ENCODE peak calls at places on chromosomes 7 and 10, in ten cellular contexts. One of them, this sample, is unnamed.

GRCh38 chr7:10121641-10122040 is 852.0 kb upstream of the PHF14 start:
- DNase-seq in esophagus squamous epithelium: no peak
- DNase-seq in CD4-positive, CD25-positive, alpha-beta regulatory T cell: no peak
- DNase-seq in H54: no peak
- DNase-seq in activated naive CD8-positive, alpha-beta T cell treated with anti-CD3 and anti-CD28 coated beads, Interleukin-2, amount 50 U/mL, for 16 hours: no peak
- DNase-seq in GF-D8: no peak
- DNase-seq in activated CD8-positive, alpha-beta memory T cell treated with anti-CD3 and anti-CD28 coated beads for 24 hours: no peak
- DNase-seq in GM12878: no peak
- DNase-seq in EL: no peak
- DNase-seq in stimulated activated CD4-positive, alpha-beta T cell treated with anti-CD3 and anti-CD28 coated beads, TNF-alpha, amount 100 ng/mL, for 4 hours: no peak
- DNase-seq in this sample: no peak

GRCh38 chr10:103649654-103650423 is 156.3 kb downstream of the NEURL1 start:
- DNase-seq in esophagus squamous epithelium: no peak
- DNase-seq in CD4-positive, CD25-positive, alpha-beta regulatory T cell: no peak
- DNase-seq in H54: no peak
- DNase-seq in activated naive CD8-positive, alpha-beta T cell treated with anti-CD3 and anti-CD28 coated beads, Interleukin-2, amount 50 U/mL, for 16 hours: no peak
- DNase-seq in GF-D8: no peak
- DNase-seq in activated CD8-positive, alpha-beta memory T cell treated with anti-CD3 and anti-CD28 coated beads for 24 hours: no peak
- DNase-seq in GM12878: no peak
- DNase-seq in EL: no peak
- DNase-seq in stimulated activated CD4-positive, alpha-beta T cell treated with anti-CD3 and anti-CD28 coated beads, TNF-alpha, amount 100 ng/mL, for 4 hours: no peak
- DNase-seq in this sample: no peak

GRCh38 chr10:78805176-78805575 is 263.6 kb upstream of the ZMIZ1 start:
- DNase-seq in esophagus squamous epithelium: no peak
- DNase-seq in CD4-positive, CD25-positive, alpha-beta regulatory T cell: no peak
- DNase-seq in H54: no peak
- DNase-seq in activated naive CD8-positive, alpha-beta T cell treated with anti-CD3 and anti-CD28 coated beads, Interleukin-2, amount 50 U/mL, for 16 hours: no peak
- DNase-seq in GF-D8: no peak
- DNase-seq in activated CD8-positive, alpha-beta memory T cell treated with anti-CD3 and anti-CD28 coated beads for 24 hours: no peak
- DNase-seq in GM12878: no peak
- DNase-seq in EL: peak
- DNase-seq in stimulated activated CD4-positive, alpha-beta T cell treated with anti-CD3 and anti-CD28 coated beads, TNF-alpha, amount 100 ng/mL, for 4 hours: no peak
- DNase-seq in this sample: no peak

GRCh38 chr7:150967332-150967731 is 10.8 kb downstream of the KCNH2 start:
- DNase-seq in esophagus squamous epithelium: no peak
- DNase-seq in CD4-positive, CD25-positive, alpha-beta regulatory T cell: no peak
- DNase-seq in H54: no peak
- DNase-seq in activated naive CD8-positive, alpha-beta T cell treated with anti-CD3 and anti-CD28 coated beads, Interleukin-2, amount 50 U/mL, for 16 hours: no peak
- DNase-seq in GF-D8: no peak
- DNase-seq in activated CD8-positive, alpha-beta memory T cell treated with anti-CD3 and anti-CD28 coated beads for 24 hours: no peak
- DNase-seq in GM12878: no peak
- DNase-seq in EL: no peak
- DNase-seq in stimulated activated CD4-positive, alpha-beta T cell treated with anti-CD3 and anti-CD28 coated beads, TNF-alpha, amount 100 ng/mL, for 4 hours: no peak
- DNase-seq in this sample: no peak

GRCh38 chr7:120370954-120371353 is 98.0 kb downstream of the KCND2 start:
- DNase-seq in esophagus squamous epithelium: no peak
- DNase-seq in CD4-positive, CD25-positive, alpha-beta regulatory T cell: no peak
- DNase-seq in H54: no peak
- DNase-seq in activated naive CD8-positive, alpha-beta T cell treated with anti-CD3 and anti-CD28 coated beads, Interleukin-2, amount 50 U/mL, for 16 hours: no peak
- DNase-seq in GF-D8: no peak
- DNase-seq in activated CD8-positive, alpha-beta memory T cell treated with anti-CD3 and anti-CD28 coated beads for 24 hours: no peak
- DNase-seq in GM12878: no peak
- DNase-seq in EL: no peak
- DNase-seq in stimulated activated CD4-positive, alpha-beta T cell treated with anti-CD3 and anti-CD28 coated beads, TNF-alpha, amount 100 ng/mL, for 4 hours: no peak
- DNase-seq in this sample: no peak

GRCh38 chr10:92239185-92239599 is 51.7 kb downstream of the CPEB3 start:
- DNase-seq in esophagus squamous epithelium: no peak
- DNase-seq in CD4-positive, CD25-positive, alpha-beta regulatory T cell: no peak
- DNase-seq in H54: no peak
- DNase-seq in activated naive CD8-positive, alpha-beta T cell treated with anti-CD3 and anti-CD28 coated beads, Interleukin-2, amount 50 U/mL, for 16 hours: no peak
- DNase-seq in GF-D8: no peak
- DNase-seq in activated CD8-positive, alpha-beta memory T cell treated with anti-CD3 and anti-CD28 coated beads for 24 hours: no peak
- DNase-seq in GM12878: no peak
- DNase-seq in EL: no peak
- DNase-seq in stimulated activated CD4-positive, alpha-beta T cell treated with anti-CD3 and anti-CD28 coated beads, TNF-alpha, amount 100 ng/mL, for 4 hours: no peak
- DNase-seq in this sample: no peak

GRCh38 chr7:76332073-76332472 is 26.7 kb downstream of the YWHAG start:
- DNase-seq in esophagus squamous epithelium: no peak
- DNase-seq in CD4-positive, CD25-positive, alpha-beta regulatory T cell: no peak
- DNase-seq in H54: no peak
- DNase-seq in activated naive CD8-positive, alpha-beta T cell treated with anti-CD3 and anti-CD28 coated beads, Interleukin-2, amount 50 U/mL, for 16 hours: no peak
- DNase-seq in GF-D8: no peak
- DNase-seq in activated CD8-positive, alpha-beta memory T cell treated with anti-CD3 and anti-CD28 coated beads for 24 hours: no peak
- DNase-seq in GM12878: no peak
- DNase-seq in EL: no peak
- DNase-seq in stimulated activated CD4-positive, alpha-beta T cell treated with anti-CD3 and anti-CD28 coated beads, TNF-alpha, amount 100 ng/mL, for 4 hours: no peak
- DNase-seq in this sample: no peak

GRCh38 chr7:135859548-135859947 is 110.9 kb upstream of the FAM180A start:
- DNase-seq in esophagus squamous epithelium: no peak
- DNase-seq in CD4-positive, CD25-positive, alpha-beta regulatory T cell: no peak
- DNase-seq in H54: no peak
- DNase-seq in activated naive CD8-positive, alpha-beta T cell treated with anti-CD3 and anti-CD28 coated beads, Interleukin-2, amount 50 U/mL, for 16 hours: no peak
- DNase-seq in GF-D8: no peak
- DNase-seq in activated CD8-positive, alpha-beta memory T cell treated with anti-CD3 and anti-CD28 coated beads for 24 hours: no peak
- DNase-seq in GM12878: no peak
- DNase-seq in EL: peak
- DNase-seq in stimulated activated CD4-positive, alpha-beta T cell treated with anti-CD3 and anti-CD28 coated beads, TNF-alpha, amount 100 ng/mL, for 4 hours: no peak
- DNase-seq in this sample: no peak

GRCh38 chr7:121002755-121003114 is 14.2 kb downstream of the CPED1 start:
- DNase-seq in esophagus squamous epithelium: no peak
- DNase-seq in CD4-positive, CD25-positive, alpha-beta regulatory T cell: no peak
- DNase-seq in H54: no peak
- DNase-seq in activated naive CD8-positive, alpha-beta T cell treated with anti-CD3 and anti-CD28 coated beads, Interleukin-2, amount 50 U/mL, for 16 hours: no peak
- DNase-seq in GF-D8: no peak
- DNase-seq in activated CD8-positive, alpha-beta memory T cell treated with anti-CD3 and anti-CD28 coated beads for 24 hours: no peak
- DNase-seq in GM12878: no peak
- DNase-seq in EL: peak
- DNase-seq in stimulated activated CD4-positive, alpha-beta T cell treated with anti-CD3 and anti-CD28 coated beads, TNF-alpha, amount 100 ng/mL, for 4 hours: no peak
- DNase-seq in this sample: no peak

GRCh38 chr7:104397442-104397841 is 69.0 kb downstream of the LHFPL3 start:
- DNase-seq in esophagus squamous epithelium: no peak
- DNase-seq in CD4-positive, CD25-positive, alpha-beta regulatory T cell: no peak
- DNase-seq in H54: no peak
- DNase-seq in activated naive CD8-positive, alpha-beta T cell treated with anti-CD3 and anti-CD28 coated beads, Interleukin-2, amount 50 U/mL, for 16 hours: no peak
- DNase-seq in GF-D8: no peak
- DNase-seq in activated CD8-positive, alpha-beta memory T cell treated with anti-CD3 and anti-CD28 coated beads for 24 hours: no peak
- DNase-seq in GM12878: no peak
- DNase-seq in EL: no peak
- DNase-seq in stimulated activated CD4-positive, alpha-beta T cell treated with anti-CD3 and anti-CD28 coated beads, TNF-alpha, amount 100 ng/mL, for 4 hours: no peak
- DNase-seq in this sample: no peak

GRCh38 chr7:141533149-141533949 is 17.9 kb upstream of the AGK start:
- DNase-seq in esophagus squamous epithelium: no peak
- DNase-seq in CD4-positive, CD25-positive, alpha-beta regulatory T cell: peak
- DNase-seq in H54: peak
- DNase-seq in activated naive CD8-positive, alpha-beta T cell treated with anti-CD3 and anti-CD28 coated beads, Interleukin-2, amount 50 U/mL, for 16 hours: peak
- DNase-seq in GF-D8: peak
- DNase-seq in activated CD8-positive, alpha-beta memory T cell treated with anti-CD3 and anti-CD28 coated beads for 24 hours: peak
- DNase-seq in GM12878: no peak
- DNase-seq in EL: peak
- DNase-seq in stimulated activated CD4-positive, alpha-beta T cell treated with anti-CD3 and anti-CD28 coated beads, TNF-alpha, amount 100 ng/mL, for 4 hours: peak
- DNase-seq in this sample: no peak

GRCh38 chr7:33250421-33250827 is 121.1 kb downstream of the BBS9 start:
- DNase-seq in esophagus squamous epithelium: no peak
- DNase-seq in CD4-positive, CD25-positive, alpha-beta regulatory T cell: no peak
- DNase-seq in H54: no peak
- DNase-seq in activated naive CD8-positive, alpha-beta T cell treated with anti-CD3 and anti-CD28 coated beads, Interleukin-2, amount 50 U/mL, for 16 hours: no peak
- DNase-seq in GF-D8: no peak
- DNase-seq in activated CD8-positive, alpha-beta memory T cell treated with anti-CD3 and anti-CD28 coated beads for 24 hours: no peak
- DNase-seq in GM12878: no peak
- DNase-seq in EL: peak
- DNase-seq in stimulated activated CD4-positive, alpha-beta T cell treated with anti-CD3 and anti-CD28 coated beads, TNF-alpha, amount 100 ng/mL, for 4 hours: no peak
- DNase-seq in this sample: no peak

GRCh38 chr10:50622497-50623298 is 1.1 kb downstream of the SGMS1 start:
- DNase-seq in esophagus squamous epithelium: peak
- DNase-seq in CD4-positive, CD25-positive, alpha-beta regulatory T cell: peak
- DNase-seq in H54: no peak
- DNase-seq in activated naive CD8-positive, alpha-beta T cell treated with anti-CD3 and anti-CD28 coated beads, Interleukin-2, amount 50 U/mL, for 16 hours: no peak
- DNase-seq in GF-D8: no peak
- DNase-seq in activated CD8-positive, alpha-beta memory T cell treated with anti-CD3 and anti-CD28 coated beads for 24 hours: peak
- DNase-seq in GM12878: no peak
- DNase-seq in EL: peak
- DNase-seq in stimulated activated CD4-positive, alpha-beta T cell treated with anti-CD3 and anti-CD28 coated beads, TNF-alpha, amount 100 ng/mL, for 4 hours: no peak
- DNase-seq in this sample: no peak

GRCh38 chr10:78354101-78354500 is 320.4 kb downstream of the RPS24 start:
- DNase-seq in esophagus squamous epithelium: no peak
- DNase-seq in CD4-positive, CD25-positive, alpha-beta regulatory T cell: no peak
- DNase-seq in H54: no peak
- DNase-seq in activated naive CD8-positive, alpha-beta T cell treated with anti-CD3 and anti-CD28 coated beads, Interleukin-2, amount 50 U/mL, for 16 hours: no peak
- DNase-seq in GF-D8: no peak
- DNase-seq in activated CD8-positive, alpha-beta memory T cell treated with anti-CD3 and anti-CD28 coated beads for 24 hours: no peak
- DNase-seq in GM12878: no peak
- DNase-seq in EL: no peak
- DNase-seq in stimulated activated CD4-positive, alpha-beta T cell treated with anti-CD3 and anti-CD28 coated beads, TNF-alpha, amount 100 ng/mL, for 4 hours: no peak
- DNase-seq in this sample: no peak

GRCh38 chr10:108597031-108597430 is 1326.3 kb downstream of the XPNPEP1 start:
- DNase-seq in esophagus squamous epithelium: no peak
- DNase-seq in CD4-positive, CD25-positive, alpha-beta regulatory T cell: no peak
- DNase-seq in H54: no peak
- DNase-seq in activated naive CD8-positive, alpha-beta T cell treated with anti-CD3 and anti-CD28 coated beads, Interleukin-2, amount 50 U/mL, for 16 hours: no peak
- DNase-seq in GF-D8: no peak
- DNase-seq in activated CD8-positive, alpha-beta memory T cell treated with anti-CD3 and anti-CD28 coated beads for 24 hours: no peak
- DNase-seq in GM12878: no peak
- DNase-seq in EL: peak
- DNase-seq in stimulated activated CD4-positive, alpha-beta T cell treated with anti-CD3 and anti-CD28 coated beads, TNF-alpha, amount 100 ng/mL, for 4 hours: no peak
- DNase-seq in this sample: no peak

GRCh38 chr10:6406220-6407033 is 173.6 kb downstream of the PRKCQ start:
- DNase-seq in esophagus squamous epithelium: no peak
- DNase-seq in CD4-positive, CD25-positive, alpha-beta regulatory T cell: peak
- DNase-seq in H54: peak
- DNase-seq in activated naive CD8-positive, alpha-beta T cell treated with anti-CD3 and anti-CD28 coated beads, Interleukin-2, amount 50 U/mL, for 16 hours: no peak
- DNase-seq in GF-D8: no peak
- DNase-seq in activated CD8-positive, alpha-beta memory T cell treated with anti-CD3 and anti-CD28 coated beads for 24 hours: no peak
- DNase-seq in GM12878: no peak
- DNase-seq in EL: peak
- DNase-seq in stimulated activated CD4-positive, alpha-beta T cell treated with anti-CD3 and anti-CD28 coated beads, TNF-alpha, amount 100 ng/mL, for 4 hours: peak
- DNase-seq in this sample: no peak

GRCh38 chr7:47556511-47557180 is 25.3 kb downstream of the TNS3 start:
- DNase-seq in esophagus squamous epithelium: no peak
- DNase-seq in CD4-positive, CD25-positive, alpha-beta regulatory T cell: no peak
- DNase-seq in H54: no peak
- DNase-seq in activated naive CD8-positive, alpha-beta T cell treated with anti-CD3 and anti-CD28 coated beads, Interleukin-2, amount 50 U/mL, for 16 hours: no peak
- DNase-seq in GF-D8: no peak
- DNase-seq in activated CD8-positive, alpha-beta memory T cell treated with anti-CD3 and anti-CD28 coated beads for 24 hours: no peak
- DNase-seq in GM12878: no peak
- DNase-seq in EL: peak
- DNase-seq in stimulated activated CD4-positive, alpha-beta T cell treated with anti-CD3 and anti-CD28 coated beads, TNF-alpha, amount 100 ng/mL, for 4 hours: no peak
- DNase-seq in this sample: no peak

GRCh38 chr7:47666164-47666862 is 84.4 kb upstream of the TNS3 start:
- DNase-seq in esophagus squamous epithelium: no peak
- DNase-seq in CD4-positive, CD25-positive, alpha-beta regulatory T cell: no peak
- DNase-seq in H54: peak
- DNase-seq in activated naive CD8-positive, alpha-beta T cell treated with anti-CD3 and anti-CD28 coated beads, Interleukin-2, amount 50 U/mL, for 16 hours: no peak
- DNase-seq in GF-D8: no peak
- DNase-seq in activated CD8-positive, alpha-beta memory T cell treated with anti-CD3 and anti-CD28 coated beads for 24 hours: no peak
- DNase-seq in GM12878: no peak
- DNase-seq in EL: peak
- DNase-seq in stimulated activated CD4-positive, alpha-beta T cell treated with anti-CD3 and anti-CD28 coated beads, TNF-alpha, amount 100 ng/mL, for 4 hours: no peak
- DNase-seq in this sample: no peak

GRCh38 chr10:97207756-97208346 is 22.1 kb upstream of the SLIT1 start:
- DNase-seq in esophagus squamous epithelium: no peak
- DNase-seq in CD4-positive, CD25-positive, alpha-beta regulatory T cell: no peak
- DNase-seq in H54: no peak
- DNase-seq in activated naive CD8-positive, alpha-beta T cell treated with anti-CD3 and anti-CD28 coated beads, Interleukin-2, amount 50 U/mL, for 16 hours: no peak
- DNase-seq in GF-D8: no peak
- DNase-seq in activated CD8-positive, alpha-beta memory T cell treated with anti-CD3 and anti-CD28 coated beads for 24 hours: peak
- DNase-seq in GM12878: no peak
- DNase-seq in EL: no peak
- DNase-seq in stimulated activated CD4-positive, alpha-beta T cell treated with anti-CD3 and anti-CD28 coated beads, TNF-alpha, amount 100 ng/mL, for 4 hours: no peak
- DNase-seq in this sample: no peak

GRCh38 chr10:12727832-12728215 is 273.7 kb downstream of the CCDC3 start:
- DNase-seq in esophagus squamous epithelium: no peak
- DNase-seq in CD4-positive, CD25-positive, alpha-beta regulatory T cell: no peak
- DNase-seq in H54: peak
- DNase-seq in activated naive CD8-positive, alpha-beta T cell treated with anti-CD3 and anti-CD28 coated beads, Interleukin-2, amount 50 U/mL, for 16 hours: no peak
- DNase-seq in GF-D8: no peak
- DNase-seq in activated CD8-positive, alpha-beta memory T cell treated with anti-CD3 and anti-CD28 coated beads for 24 hours: no peak
- DNase-seq in GM12878: no peak
- DNase-seq in EL: no peak
- DNase-seq in stimulated activated CD4-positive, alpha-beta T cell treated with anti-CD3 and anti-CD28 coated beads, TNF-alpha, amount 100 ng/mL, for 4 hours: no peak
- DNase-seq in this sample: no peak

GRCh38 chr7:117715784-117716445 is 157.3 kb downstream of the CTTNBP2 start:
- DNase-seq in esophagus squamous epithelium: no peak
- DNase-seq in CD4-positive, CD25-positive, alpha-beta regulatory T cell: peak
- DNase-seq in H54: peak
- DNase-seq in activated naive CD8-positive, alpha-beta T cell treated with anti-CD3 and anti-CD28 coated beads, Interleukin-2, amount 50 U/mL, for 16 hours: no peak
- DNase-seq in GF-D8: no peak
- DNase-seq in activated CD8-positive, alpha-beta memory T cell treated with anti-CD3 and anti-CD28 coated beads for 24 hours: no peak
- DNase-seq in GM12878: no peak
- DNase-seq in EL: peak
- DNase-seq in stimulated activated CD4-positive, alpha-beta T cell treated with anti-CD3 and anti-CD28 coated beads, TNF-alpha, amount 100 ng/mL, for 4 hours: no peak
- DNase-seq in this sample: no peak

GRCh38 chr7:72336382-72336886 is 75.7 kb downstream of the CALN1 start:
- DNase-seq in esophagus squamous epithelium: no peak
- DNase-seq in CD4-positive, CD25-positive, alpha-beta regulatory T cell: no peak
- DNase-seq in H54: no peak
- DNase-seq in activated naive CD8-positive, alpha-beta T cell treated with anti-CD3 and anti-CD28 coated beads, Interleukin-2, amount 50 U/mL, for 16 hours: no peak
- DNase-seq in GF-D8: no peak
- DNase-seq in activated CD8-positive, alpha-beta memory T cell treated with anti-CD3 and anti-CD28 coated beads for 24 hours: no peak
- DNase-seq in GM12878: no peak
- DNase-seq in EL: no peak
- DNase-seq in stimulated activated CD4-positive, alpha-beta T cell treated with anti-CD3 and anti-CD28 coated beads, TNF-alpha, amount 100 ng/mL, for 4 hours: no peak
- DNase-seq in this sample: no peak

GRCh38 chr10:102382871-102383270 is 12.6 kb upstream of the NFKB2 start:
- DNase-seq in esophagus squamous epithelium: no peak
- DNase-seq in CD4-positive, CD25-positive, alpha-beta regulatory T cell: no peak
- DNase-seq in H54: no peak
- DNase-seq in activated naive CD8-positive, alpha-beta T cell treated with anti-CD3 and anti-CD28 coated beads, Interleukin-2, amount 50 U/mL, for 16 hours: no peak
- DNase-seq in GF-D8: no peak
- DNase-seq in activated CD8-positive, alpha-beta memory T cell treated with anti-CD3 and anti-CD28 coated beads for 24 hours: no peak
- DNase-seq in GM12878: no peak
- DNase-seq in EL: no peak
- DNase-seq in stimulated activated CD4-positive, alpha-beta T cell treated with anti-CD3 and anti-CD28 coated beads, TNF-alpha, amount 100 ng/mL, for 4 hours: no peak
- DNase-seq in this sample: no peak

GRCh38 chr10:124264271-124264670 is 154.5 kb downstream of the OAT start:
- DNase-seq in esophagus squamous epithelium: no peak
- DNase-seq in CD4-positive, CD25-positive, alpha-beta regulatory T cell: no peak
- DNase-seq in H54: no peak
- DNase-seq in activated naive CD8-positive, alpha-beta T cell treated with anti-CD3 and anti-CD28 coated beads, Interleukin-2, amount 50 U/mL, for 16 hours: no peak
- DNase-seq in GF-D8: no peak
- DNase-seq in activated CD8-positive, alpha-beta memory T cell treated with anti-CD3 and anti-CD28 coated beads for 24 hours: no peak
- DNase-seq in GM12878: no peak
- DNase-seq in EL: no peak
- DNase-seq in stimulated activated CD4-positive, alpha-beta T cell treated with anti-CD3 and anti-CD28 coated beads, TNF-alpha, amount 100 ng/mL, for 4 hours: no peak
- DNase-seq in this sample: no peak